ENCODE peak calls at places on chromosomes 6 and 20, in eight cellular contexts. One of them, this sample, is unnamed.

GRCh38 chr6:105459884-105460283 is 57.0 kb upstream of the PREP start:
- DNase-seq in GM12878: peak; percentile 46
- DNase-seq in CD4-positive, alpha-beta T cell: no peak
- DNase-seq in dorsolateral prefrontal cortex: no peak
- DNase-seq in nephron progenitor cell: no peak
- DNase-seq in right atrium auricular region: no peak
- DNase-seq in mammary epithelial cell: peak; percentile 85
- DNase-seq in H9: no peak
- DNase-seq in this sample: no peak

GRCh38 chr6:111689946-111690345 is 84.3 kb upstream of the TRAF3IP2 start:
- DNase-seq in CD4-positive, alpha-beta T cell: no peak
- DNase-seq in right atrium auricular region: no peak
- DNase-seq in GM12878: no peak
- DNase-seq in mammary epithelial cell: peak; percentile 2
- DNase-seq in nephron progenitor cell: no peak
- DNase-seq in H9: no peak
- DNase-seq in dorsolateral prefrontal cortex: no peak
- DNase-seq in this sample: no peak

GRCh38 chr20:40990542-40991120 is 38.0 kb upstream of the TOP1 start:
- DNase-seq in right atrium auricular region: peak; percentile 86
- DNase-seq in GM12878: peak; percentile 70
- DNase-seq in CD4-positive, alpha-beta T cell: peak; percentile 45
- DNase-seq in mammary epithelial cell: peak; percentile 82
- DNase-seq in dorsolateral prefrontal cortex: peak; percentile 69
- DNase-seq in H9: peak; percentile 90
- DNase-seq in nephron progenitor cell: peak; percentile 74
- DNase-seq in this sample: peak; percentile 73

GRCh38 chr6:84003140-84003539 is 30.4 kb upstream of the MRAP2 start:
- DNase-seq in GM12878: no peak
- DNase-seq in H9: no peak
- DNase-seq in mammary epithelial cell: no peak
- DNase-seq in dorsolateral prefrontal cortex: no peak
- DNase-seq in right atrium auricular region: no peak
- DNase-seq in nephron progenitor cell: no peak
- DNase-seq in CD4-positive, alpha-beta T cell: no peak
- DNase-seq in this sample: no peak

GRCh38 chr20:37755665-37756064 is 61.8 kb downstream of the CTNNBL1 start:
- DNase-seq in GM12878: no peak
- DNase-seq in mammary epithelial cell: no peak
- DNase-seq in nephron progenitor cell: peak; percentile 12
- DNase-seq in H9: no peak
- DNase-seq in CD4-positive, alpha-beta T cell: no peak
- DNase-seq in dorsolateral prefrontal cortex: peak; percentile 58
- DNase-seq in right atrium auricular region: no peak
- DNase-seq in this sample: no peak

GRCh38 chr6:108432143-108432542 is 128.6 kb upstream of the FOXO3 start:
- DNase-seq in right atrium auricular region: no peak
- DNase-seq in GM12878: no peak
- DNase-seq in H9: no peak
- DNase-seq in dorsolateral prefrontal cortex: no peak
- DNase-seq in nephron progenitor cell: no peak
- DNase-seq in CD4-positive, alpha-beta T cell: no peak
- DNase-seq in mammary epithelial cell: no peak
- DNase-seq in this sample: no peak

GRCh38 chr6:4225207-4225872 is 90.0 kb upstream of the ECI2 start:
- DNase-seq in GM12878: no peak
- DNase-seq in right atrium auricular region: no peak
- DNase-seq in nephron progenitor cell: peak; percentile 10
- DNase-seq in H9: peak; percentile 40
- DNase-seq in CD4-positive, alpha-beta T cell: no peak
- DNase-seq in mammary epithelial cell: no peak
- DNase-seq in dorsolateral prefrontal cortex: no peak
- DNase-seq in this sample: no peak

GRCh38 chr20:47266847-47267515 is 89.5 kb downstream of the ZMYND8 start:
- DNase-seq in GM12878: no peak
- DNase-seq in CD4-positive, alpha-beta T cell: no peak
- DNase-seq in nephron progenitor cell: no peak
- DNase-seq in mammary epithelial cell: no peak
- DNase-seq in right atrium auricular region: no peak
- DNase-seq in H9: no peak
- DNase-seq in dorsolateral prefrontal cortex: no peak
- DNase-seq in this sample: no peak

GRCh38 chr6:101614774-101615173 is 221.3 kb downstream of the GRIK2 start:
- DNase-seq in CD4-positive, alpha-beta T cell: no peak
- DNase-seq in dorsolateral prefrontal cortex: no peak
- DNase-seq in H9: no peak
- DNase-seq in GM12878: no peak
- DNase-seq in right atrium auricular region: no peak
- DNase-seq in mammary epithelial cell: peak; percentile 93
- DNase-seq in nephron progenitor cell: no peak
- DNase-seq in this sample: no peak

GRCh38 chr20:25244976-25245375 is 2.9 kb upstream of the PYGB start:
- DNase-seq in nephron progenitor cell: no peak
- DNase-seq in GM12878: no peak
- DNase-seq in dorsolateral prefrontal cortex: no peak
- DNase-seq in mammary epithelial cell: no peak
- DNase-seq in CD4-positive, alpha-beta T cell: no peak
- DNase-seq in H9: no peak
- DNase-seq in right atrium auricular region: peak; percentile 32
- DNase-seq in this sample: no peak

GRCh38 chr6:14824060-14824834 is 421.6 kb upstream of the JARID2 start:
- DNase-seq in mammary epithelial cell: no peak
- DNase-seq in nephron progenitor cell: no peak
- DNase-seq in dorsolateral prefrontal cortex: no peak
- DNase-seq in GM12878: no peak
- DNase-seq in right atrium auricular region: no peak
- DNase-seq in H9: no peak
- DNase-seq in CD4-positive, alpha-beta T cell: no peak
- DNase-seq in this sample: no peak

GRCh38 chr20:43536817-43537440 is 21.9 kb upstream of the SGK2 start:
- DNase-seq in GM12878: no peak
- DNase-seq in dorsolateral prefrontal cortex: no peak
- DNase-seq in right atrium auricular region: no peak
- DNase-seq in CD4-positive, alpha-beta T cell: no peak
- DNase-seq in H9: no peak
- DNase-seq in mammary epithelial cell: no peak
- DNase-seq in nephron progenitor cell: no peak
- DNase-seq in this sample: no peak

GRCh38 chr20:37872161-37872560 is 30.8 kb upstream of the VSTM2L start:
- DNase-seq in H9: no peak
- DNase-seq in mammary epithelial cell: no peak
- DNase-seq in dorsolateral prefrontal cortex: no peak
- DNase-seq in right atrium auricular region: no peak
- DNase-seq in GM12878: no peak
- DNase-seq in nephron progenitor cell: no peak
- DNase-seq in CD4-positive, alpha-beta T cell: no peak
- DNase-seq in this sample: no peak

DNA sequence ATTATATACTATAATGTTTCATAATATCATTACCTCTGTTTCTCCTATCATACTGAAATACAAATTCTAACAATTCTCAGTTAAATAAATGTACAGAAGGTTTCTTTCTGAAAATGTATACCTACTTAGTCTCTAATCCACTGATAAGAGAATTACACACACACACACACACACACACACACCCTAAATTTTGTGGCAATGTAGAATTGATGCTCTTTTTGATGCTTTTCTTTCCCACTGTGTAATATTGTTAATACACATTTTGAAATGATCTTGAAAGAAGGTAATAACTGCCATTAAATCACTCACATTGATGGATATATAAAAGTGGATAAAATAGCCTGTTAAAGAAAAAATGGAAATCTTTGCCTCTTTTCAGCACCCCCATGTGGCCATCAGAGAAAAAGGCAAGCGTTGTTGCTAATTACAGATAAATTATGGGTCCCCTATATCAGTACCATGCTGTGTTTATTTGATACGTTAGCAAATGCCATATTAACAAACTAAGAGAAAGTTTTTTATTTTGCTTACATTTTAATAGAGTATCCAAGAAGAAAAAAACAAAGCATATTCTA is 76.6 kb upstream of the VGLL2 start:
- DNase-seq in right atrium auricular region: no peak
- DNase-seq in GM12878: no peak
- DNase-seq in dorsolateral prefrontal cortex: no peak
- DNase-seq in CD4-positive, alpha-beta T cell: no peak
- DNase-seq in nephron progenitor cell: no peak
- DNase-seq in mammary epithelial cell: no peak
- DNase-seq in H9: no peak
- DNase-seq in this sample: no peak
- TF ChIP-seq CTCF in right atrium auricular region: peak; percentile 56
- TF ChIP-seq CTCF in GM12878: peak; percentile 31
- TF ChIP-seq CTCF in dorsolateral prefrontal cortex: peak; percentile 22
- TF ChIP-seq CTCF in CD4-positive, alpha-beta T cell: no peak
- TF ChIP-seq CTCF in nephron progenitor cell: peak; percentile 35
- TF ChIP-seq CTCF in mammary epithelial cell: peak; percentile 70
- TF ChIP-seq CTCF in H9: peak; percentile 74
- TF ChIP-seq CTCF in this sample: peak; percentile 50

DNA sequence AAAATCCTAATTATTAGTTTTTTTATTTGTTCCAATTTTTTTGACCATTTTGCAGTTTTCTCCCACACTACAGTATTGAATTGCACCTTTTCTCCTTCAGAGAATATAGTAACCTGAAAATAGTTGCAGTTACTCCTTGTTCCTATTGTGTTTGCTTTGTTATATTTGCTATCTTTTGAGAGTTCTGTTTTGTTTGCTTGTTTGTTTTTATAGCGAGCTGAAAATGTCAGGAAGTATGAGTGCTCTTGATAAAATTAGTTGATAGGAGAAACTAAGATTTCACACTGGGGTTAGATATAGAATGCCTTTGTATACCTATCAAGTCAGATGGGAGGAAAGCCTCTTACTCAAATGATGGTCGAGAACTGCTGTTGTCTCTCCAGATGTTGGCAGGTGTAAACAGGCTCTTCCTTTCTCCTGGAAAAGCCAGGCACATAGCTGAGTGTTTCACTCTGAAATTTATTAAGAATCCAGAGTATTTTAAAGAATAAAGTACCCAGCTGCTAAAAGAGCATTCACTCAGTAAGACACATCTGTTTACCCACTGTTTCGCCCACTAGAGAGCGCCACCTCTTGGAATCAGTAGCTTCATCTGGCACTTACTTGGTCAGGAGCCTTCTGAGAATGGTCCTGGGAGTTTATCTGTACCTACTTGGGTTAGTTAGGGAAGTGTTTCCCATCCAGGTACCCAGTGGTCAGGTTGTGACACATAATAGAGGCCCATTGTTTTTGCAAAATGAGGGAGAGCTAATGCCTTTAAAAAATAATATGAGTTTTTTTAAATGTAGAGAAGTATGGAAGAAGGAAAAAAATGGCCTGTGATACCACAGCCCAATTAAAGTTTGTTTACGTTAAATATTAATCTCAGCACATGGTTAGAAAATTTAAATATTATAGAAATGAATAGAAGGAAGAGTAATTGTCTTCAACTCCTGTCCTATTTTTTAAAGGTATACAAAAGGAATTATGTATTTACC is 11.2 kb downstream of the NT5DC1 start:
- DNase-seq in nephron progenitor cell: peak; percentile 34
- DNase-seq in CD4-positive, alpha-beta T cell: no peak
- DNase-seq in H9: peak; percentile 63
- DNase-seq in GM12878: no peak
- DNase-seq in right atrium auricular region: no peak
- DNase-seq in dorsolateral prefrontal cortex: no peak
- DNase-seq in mammary epithelial cell: peak; percentile 42
- DNase-seq in this sample: no peak
- TF ChIP-seq CTCF in nephron progenitor cell: peak; percentile 57
- TF ChIP-seq CTCF in CD4-positive, alpha-beta T cell: peak; percentile 43
- TF ChIP-seq CTCF in H9: peak; percentile 88
- TF ChIP-seq CTCF in GM12878: peak; percentile 78
- TF ChIP-seq CTCF in right atrium auricular region: peak; percentile 44
- TF ChIP-seq CTCF in dorsolateral prefrontal cortex: peak; percentile 38
- TF ChIP-seq CTCF in mammary epithelial cell: peak; percentile 76
- TF ChIP-seq CTCF in this sample: peak; percentile 65

GRCh38 chr6:98054453-98054852 is 771.4 kb upstream of the MMS22L start:
- DNase-seq in mammary epithelial cell: peak; percentile 6
- DNase-seq in right atrium auricular region: no peak
- DNase-seq in nephron progenitor cell: no peak
- DNase-seq in dorsolateral prefrontal cortex: no peak
- DNase-seq in GM12878: no peak
- DNase-seq in CD4-positive, alpha-beta T cell: no peak
- DNase-seq in H9: no peak
- DNase-seq in this sample: no peak
- TF ChIP-seq CTCF in mammary epithelial cell: peak; percentile 59
- TF ChIP-seq CTCF in right atrium auricular region: no peak
- TF ChIP-seq CTCF in nephron progenitor cell: no peak
- TF ChIP-seq CTCF in dorsolateral prefrontal cortex: peak; percentile 27
- TF ChIP-seq CTCF in GM12878: no peak
- TF ChIP-seq CTCF in CD4-positive, alpha-beta T cell: no peak
- TF ChIP-seq CTCF in H9: peak; percentile 56
- TF ChIP-seq CTCF in this sample: peak; percentile 18

GRCh38 chr6:3119040-3119723 is 671 bp downstream of the BPHL start:
- DNase-seq in H9: no peak
- DNase-seq in right atrium auricular region: no peak
- DNase-seq in dorsolateral prefrontal cortex: no peak
- DNase-seq in nephron progenitor cell: no peak
- DNase-seq in mammary epithelial cell: peak; percentile 33
- DNase-seq in GM12878: no peak
- DNase-seq in CD4-positive, alpha-beta T cell: no peak
- DNase-seq in this sample: no peak

GRCh38 chr6:3117912-3118352 is 579 bp upstream of the BPHL start:
- DNase-seq in nephron progenitor cell: no peak
- DNase-seq in dorsolateral prefrontal cortex: no peak
- DNase-seq in GM12878: no peak
- DNase-seq in CD4-positive, alpha-beta T cell: no peak
- DNase-seq in right atrium auricular region: no peak
- DNase-seq in H9: no peak
- DNase-seq in mammary epithelial cell: no peak
- DNase-seq in this sample: no peak

GRCh38 chr6:3120765-3121089 is 2.2 kb downstream of the BPHL start:
- DNase-seq in right atrium auricular region: no peak
- DNase-seq in GM12878: no peak
- DNase-seq in dorsolateral prefrontal cortex: no peak
- DNase-seq in H9: no peak
- DNase-seq in nephron progenitor cell: no peak
- DNase-seq in mammary epithelial cell: no peak
- DNase-seq in CD4-positive, alpha-beta T cell: no peak
- DNase-seq in this sample: no peak

GRCh38 chr6:3114377-3114776 is 4.1 kb upstream of the BPHL start:
- DNase-seq in nephron progenitor cell: no peak
- DNase-seq in mammary epithelial cell: no peak
- DNase-seq in GM12878: no peak
- DNase-seq in H9: no peak
- DNase-seq in right atrium auricular region: no peak
- DNase-seq in CD4-positive, alpha-beta T cell: no peak
- DNase-seq in dorsolateral prefrontal cortex: no peak
- DNase-seq in this sample: no peak

DNA sequence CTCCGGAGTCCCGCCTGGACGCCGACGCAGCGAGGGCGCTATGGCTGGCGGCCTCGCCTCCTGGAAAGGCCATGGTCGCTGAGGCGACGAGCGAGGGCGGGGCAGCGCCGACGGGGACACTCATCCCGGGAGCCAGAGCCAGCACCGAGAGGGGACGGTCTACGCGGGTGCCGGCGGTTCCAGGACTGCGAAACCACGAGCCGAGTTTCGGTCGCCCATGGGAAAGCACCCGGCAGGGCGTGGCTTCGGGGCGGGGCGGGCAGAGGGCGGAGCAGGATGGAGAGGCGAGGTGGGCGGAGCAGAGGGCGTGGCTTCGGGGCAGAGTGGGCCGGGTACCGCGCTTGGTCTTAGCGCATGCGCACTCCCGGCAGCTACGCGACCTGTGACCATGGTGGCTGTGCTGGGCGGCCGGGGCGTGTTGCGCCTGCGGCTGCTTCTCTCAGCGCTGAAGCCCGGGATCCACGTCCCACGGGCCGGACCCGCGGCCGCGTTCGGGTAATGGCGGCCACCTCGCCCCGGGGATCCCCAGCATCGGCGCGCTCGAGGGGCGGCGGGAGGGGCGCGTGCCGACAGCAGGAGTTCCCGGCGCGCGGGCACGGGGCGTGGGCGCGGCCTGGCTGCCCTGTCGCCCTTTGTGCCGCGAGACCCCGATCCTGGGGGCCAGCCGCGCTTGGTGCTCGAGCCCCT is at the start of gene BPHL:
- DNase-seq in H9: peak; percentile 94
- DNase-seq in dorsolateral prefrontal cortex: peak; percentile 96
- DNase-seq in nephron progenitor cell: peak; percentile 100
- DNase-seq in mammary epithelial cell: peak; percentile 94
- DNase-seq in CD4-positive, alpha-beta T cell: peak; percentile 99
- DNase-seq in right atrium auricular region: peak; percentile 94
- DNase-seq in GM12878: peak; percentile 75
- DNase-seq in this sample: peak; percentile 100
- TF ChIP-seq CTCF in H9: no peak
- TF ChIP-seq CTCF in dorsolateral prefrontal cortex: peak; percentile 41
- TF ChIP-seq CTCF in nephron progenitor cell: no peak
- TF ChIP-seq CTCF in mammary epithelial cell: no peak
- TF ChIP-seq CTCF in CD4-positive, alpha-beta T cell: no peak
- TF ChIP-seq CTCF in right atrium auricular region: peak; percentile 35
- TF ChIP-seq CTCF in GM12878: no peak
- TF ChIP-seq CTCF in this sample: no peak